ENCODE peak calls at places on chromosome 22, in five cellular contexts. R, F, V, G and J are unnamed samples. For H3K4me1 and H3K9me3, the result is how much of the 10 kb centered on the place peaks cover.

GRCh38 chr22:45430871-45431270 is 17.4 kb downstream of the RIBC2 start:
- DNase-seq in R (no peak), F (no peak), V (no peak), G (peak), J (no peak)

GRCh38 chr22:41561788-41562187 is 978 bp downstream of the CSDC2 start:
- DNase-seq in R (no peak), F (no peak), V (no peak), G (no peak), J (no peak)

GRCh38 chr22:36419912-36420882 is 32.4 kb upstream of the MYH9 start:
- DNase-seq in R (no peak), F (no peak), V (no peak), G (no peak), J (no peak)

GRCh38 chr22:20793386-20794131 is 19.6 kb downstream of the SERPIND1 start:
- DNase-seq in R (no peak), F (no peak), V (no peak), G (no peak), J (no peak)

GRCh38 chr22:36027960-36028645 is 521 bp downstream of the RBFOX2 start:
- DNase-seq in R (no peak), F (no peak), V (peak), G (peak), J (no peak)

GRCh38 chr22:26547426-26547825 is 35.2 kb upstream of the TFIP11 start:
- DNase-seq in R (no peak), F (no peak), V (no peak), G (no peak), J (no peak)

GRCh38 chr22:50621491-50621880 is 6.5 kb downstream of the ARSA start:
- DNase-seq in R (no peak), F (peak), V (no peak), G (no peak), J (peak)

GRCh38 chr22:39401301-39401631 is 1.7 kb downstream of the TAB1 start:
- DNase-seq in R (no peak), F (no peak), V (no peak), G (peak), J (no peak)

GRCh38 chr22:25953276-25953675 is 211.3 kb downstream of the MYO18B start:
- DNase-seq in R (no peak), F (no peak), V (no peak), G (no peak), J (no peak)

GRCh38 chr22:33034753-33035152 is 23.4 kb downstream of the SYN3 start:
- DNase-seq in R (no peak), F (no peak), V (no peak), G (no peak), J (no peak)

GRCh38 chr22:28139993-28140392 is 220.9 kb upstream of the PITPNB start:
- DNase-seq in R (no peak), F (no peak), V (no peak), G (no peak), J (no peak)

GRCh38 chr22:28142361-28142801 is 223.3 kb upstream of the PITPNB start:
- DNase-seq in R (no peak), F (no peak), V (no peak), G (no peak), J (no peak)

GRCh38 chr22:28141614-28142013 is 222.6 kb upstream of the PITPNB start:
- DNase-seq in R (no peak), F (no peak), V (no peak), G (no peak), J (no peak)

GRCh38 chr22:28132466-28132865 is 213.4 kb upstream of the PITPNB start:
- DNase-seq in R (no peak), F (no peak), V (no peak), G (no peak), J (no peak)

DNA sequence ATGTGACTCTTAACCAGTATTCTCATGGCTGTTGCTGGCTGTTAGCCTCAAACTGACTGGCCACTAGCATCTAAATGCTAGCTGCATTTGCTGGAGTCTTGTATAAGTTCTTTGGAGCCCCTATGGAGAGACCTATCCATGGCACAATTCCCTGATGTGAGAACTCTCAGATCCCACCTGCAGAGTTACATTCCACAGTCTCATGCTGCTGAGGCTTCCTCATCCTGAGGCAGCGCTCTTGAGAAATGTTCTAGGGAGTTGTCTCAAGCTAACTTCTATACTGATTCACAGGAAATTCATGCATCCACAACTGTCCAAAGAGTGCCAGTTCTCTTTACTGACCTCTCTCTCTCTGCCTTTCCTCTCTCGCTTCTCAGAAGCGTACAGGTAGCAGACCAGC is 218.0 kb upstream of the PITPNB start:
- DNase-seq in R (no peak), F (no peak), V (no peak), G (no peak), J (no peak)
- H3K4me1 ChIP-seq in R (under half), F (under half), V (under half), G (under half), J (under half)

GRCh38 chr22:37567991-37568390 is 7.7 kb downstream of the CDC42EP1 start:
- DNase-seq in R (no peak), F (no peak), V (no peak), G (no peak), J (no peak)

GRCh38 chr22:37566903-37567798 is 6.9 kb downstream of the CDC42EP1 start:
- DNase-seq in R (peak), F (peak), V (peak), G (peak), J (peak)

GRCh38 chr22:37564111-37564711 is 3.9 kb downstream of the CDC42EP1 start:
- DNase-seq in R (no peak), F (no peak), V (no peak), G (no peak), J (no peak)

GRCh38 chr22:37566329-37566837 is 6.1 kb downstream of the CDC42EP1 start:
- DNase-seq in R (no peak), F (peak), V (no peak), G (peak), J (peak)

GRCh38 chr22:37565830-37566229 is 5.5 kb downstream of the CDC42EP1 start:
- DNase-seq in R (no peak), F (no peak), V (no peak), G (no peak), J (no peak)
- H3K9me3 ChIP-seq in R (under half), F (under half), V (under half), G (under half), J (under half)

DNA sequence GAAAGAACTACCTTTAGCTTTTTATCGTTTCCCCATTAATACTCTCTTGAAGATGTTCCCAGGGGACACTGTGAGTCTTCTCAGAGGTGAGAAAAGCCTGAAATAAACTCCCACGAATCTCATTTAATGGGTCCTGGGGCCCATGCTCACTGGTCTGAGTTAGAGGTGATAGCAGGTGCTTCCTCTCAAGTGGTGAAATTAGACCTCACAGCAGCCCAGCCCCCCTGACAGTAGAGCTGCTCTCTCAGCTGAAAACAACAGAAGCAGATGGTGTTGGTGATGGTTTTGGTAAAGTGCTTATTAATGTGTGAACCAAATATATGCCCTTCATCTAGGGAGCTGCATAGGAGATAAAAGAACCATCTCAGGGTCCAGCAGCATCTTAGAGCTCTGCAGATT is 76.8 kb upstream of the VPREB1 start:
- DNase-seq in R (peak), F (no peak), V (no peak), G (no peak), J (no peak)
- H3K4me1 ChIP-seq in R (under half), F (under half), V (under half), G (under half), J (under half)

GRCh38 chr22:22983123-22983522 is 87.2 kb upstream of the GNAZ start:
- DNase-seq in R (no peak), F (no peak), V (no peak), G (no peak), J (no peak)
- H3K9me3 ChIP-seq in R (under half), F (under half), V (under half), G (under half), J (under half)

GRCh38 chr22:23180893-23181762 is 819 bp downstream of the BCR start:
- DNase-seq in R (peak), F (no peak), V (no peak), G (peak), J (peak)
- H3K4me1 ChIP-seq in R (half or more), F (under half), V (under half), G (under half), J (half or more)

GRCh38 chr22:47202819-47203553 is 440.5 kb downstream of the TBC1D22A start:
- DNase-seq in R (no peak), F (no peak), V (no peak), G (no peak), J (no peak)

GRCh38 chr22:47199949-47200272 is 437.5 kb downstream of the TBC1D22A start:
- DNase-seq in R (no peak), F (no peak), V (no peak), G (no peak), J (no peak)

GRCh38 chr22:47201996-47202818 is 439.8 kb downstream of the TBC1D22A start:
- DNase-seq in R (no peak), F (no peak), V (no peak), G (peak), J (no peak)

GRCh38 chr22:47200273-47201051 is 438.0 kb downstream of the TBC1D22A start:
- DNase-seq in R (no peak), F (no peak), V (no peak), G (peak), J (no peak)

DNA sequence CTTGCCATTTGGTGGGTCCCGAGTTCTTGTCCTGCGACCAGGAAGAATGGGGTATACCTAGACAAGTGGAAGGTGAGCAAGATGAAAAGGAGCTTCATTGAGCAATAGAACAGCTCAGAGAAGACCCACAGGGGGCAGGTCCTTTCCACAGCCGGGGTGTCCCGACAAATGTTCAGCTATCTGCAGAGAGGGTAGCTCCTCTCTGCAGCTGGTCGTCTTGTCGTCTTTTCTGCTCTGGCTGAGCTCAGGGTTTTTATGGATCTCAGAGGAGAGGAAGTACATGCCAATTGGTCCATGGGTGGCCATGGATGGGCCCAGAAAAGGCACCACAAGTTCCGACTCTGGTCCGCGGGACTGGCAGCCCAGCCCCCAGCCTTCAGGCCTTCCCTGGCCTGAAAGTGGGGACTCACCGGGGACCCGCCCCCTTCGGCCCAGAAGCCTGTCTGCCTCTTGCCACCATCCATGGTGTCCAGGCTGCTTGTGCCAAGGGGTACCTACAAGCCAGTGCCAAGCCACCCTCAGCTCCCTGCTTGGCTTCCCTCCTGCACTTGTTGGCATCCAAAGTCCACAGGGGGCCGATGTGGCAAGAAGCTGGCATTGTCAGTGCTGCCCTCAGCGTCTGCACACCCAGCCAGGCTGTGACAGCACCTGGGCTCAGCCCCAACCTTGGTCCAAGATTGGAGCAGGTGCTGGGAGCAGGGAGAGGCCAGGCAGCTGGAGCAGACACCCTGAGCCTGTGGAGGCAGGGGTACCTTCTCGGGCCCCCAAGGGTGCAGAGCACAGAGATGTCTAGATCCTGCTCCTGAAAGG is 438.9 kb downstream of the TBC1D22A start:
- DNase-seq in R (no peak), F (no peak), V (no peak), G (no peak), J (no peak)
- H3K9me3 ChIP-seq in R (under half), F (under half), V (under half), G (under half), J (under half)

GRCh38 chr22:31177420-31178162 is 17.6 kb downstream of the RNF185 start:
- DNase-seq in R (no peak), F (no peak), V (no peak), G (no peak), J (no peak)
- H3K4me1 ChIP-seq in R (under half), F (under half), V (under half), G (under half), J (under half)

GRCh38 chr22:48449466-48450187 is 1378.0 kb downstream of the BRD1 start:
- DNase-seq in R (no peak), F (no peak), V (no peak), G (peak), J (no peak)
- H3K9me3 ChIP-seq in R (under half), F (under half), V (under half), G (under half), J (under half)